ENCODE peak calls at places on chromosomes 7 and 10, in ten cellular contexts. P is esophagus squamous epithelium, N is HFF-Myc, C is WTC11, M is A549, O is adrenal gland, K is foreskin fibroblast, A is right lobe of liver, U is endothelial cell, B is Calu3. T is an unnamed sample.
A peak's percentile ranks its signal among the peaks of the same experiment; 100 is the strongest.

GRCh38 chr7:30549933-30550493 is 44.7 kb upstream of the GARS1 start:
- DNase-seq in K (peak; percentile 26), B (peak; percentile 50), A (no peak), P (no peak), M (no peak), U (no peak), C (no peak), O (no peak), N (no peak), T (no peak)

GRCh38 chr10:103045961-103046360 is 127.9 kb downstream of the CNNM2 start:
- DNase-seq in P (no peak), N (no peak), U (no peak), C (no peak), A (no peak), K (no peak), O (no peak), B (no peak), M (no peak), T (no peak)

GRCh38 chr7:117667456-117667855 is 187.6 kb downstream of the CFTR start:
- DNase-seq in O (no peak), N (no peak), K (no peak), C (no peak), U (no peak), B (no peak), A (no peak), P (no peak), M (no peak), T (no peak)

GRCh38 chr10:84298077-84298476 is 30.3 kb upstream of the CCSER2 start:
- DNase-seq in A (no peak), O (no peak), B (no peak), P (no peak), C (no peak), M (no peak), U (no peak), K (no peak), N (no peak), T (no peak)

GRCh38 chr7:71509381-71509780 is 377.4 kb downstream of the GALNT17 start:
- DNase-seq in C (no peak), A (no peak), U (no peak), B (no peak), O (no peak), M (no peak), K (no peak), N (no peak), P (no peak), T (no peak)

GRCh38 chr10:73433538-73433867 is at the start of gene MSS51:
- DNase-seq in O (no peak), C (no peak), U (no peak), N (no peak), P (no peak), K (no peak), M (no peak), B (no peak), A (no peak), T (no peak)

GRCh38 chr7:29866490-29866930 is 60.2 kb downstream of the WIPF3 start:
- DNase-seq in A (peak; percentile 30), U (no peak), P (no peak), N (no peak), M (no peak), K (peak; percentile 55), C (no peak), O (peak; percentile 50), B (no peak), T (no peak)

GRCh38 chr10:85548038-85548437 is 818.6 kb downstream of the GRID1 start:
- DNase-seq in A (peak; percentile 19), N (peak; percentile 4), B (peak; percentile 59), U (peak; percentile 21), P (no peak), K (no peak), C (no peak), O (peak; percentile 45), M (peak; percentile 43), T (peak; percentile 12)

GRCh38 chr10:100325164-100325563 is 4.9 kb downstream of the PKD2L1 start:
- DNase-seq in U (peak; percentile 59), P (no peak), B (no peak), M (no peak), O (no peak), C (peak; percentile 67), K (no peak), N (no peak), A (no peak), T (peak; percentile 76)

GRCh38 chr7:101315336-101315735 is 6.3 kb downstream of the IFT22 start:
- DNase-seq in P (no peak), N (no peak), C (peak; percentile 72), K (peak; percentile 78), A (no peak), O (peak; percentile 54), M (peak; percentile 59), B (peak; percentile 50), U (peak; percentile 56), T (peak; percentile 62)

GRCh38 chr10:9670911-9671310 is 1346.8 kb upstream of the CELF2 start:
- DNase-seq in N (no peak), P (no peak), K (no peak), C (no peak), O (no peak), A (no peak), M (no peak), B (no peak), U (no peak), T (no peak)

GRCh38 chr10:59808896-59809643 is 55.8 kb upstream of the MRLN start:
- DNase-seq in M (peak; percentile 51), P (no peak), O (peak; percentile 92), N (peak; percentile 22), U (peak; percentile 77), A (peak; percentile 66), B (peak; percentile 87), K (peak; percentile 59), C (peak; percentile 74), T (peak; percentile 75)

GRCh38 chr7:143882020-143882610 is 19.9 kb downstream of the TCAF1 start:
- DNase-seq in M (no peak), C (peak; percentile 43), P (no peak), K (peak; percentile 59), N (no peak), O (peak; percentile 66), B (no peak), U (no peak), A (peak; percentile 42), T (peak; percentile 70)

GRCh38 chr7:132117181-132117580 is 459.1 kb downstream of the PLXNA4 start:
- DNase-seq in B (no peak), K (peak; percentile 12), P (no peak), M (peak; percentile 97), O (no peak), N (no peak), C (no peak), U (no peak), A (no peak), T (no peak)

GRCh38 chr7:128405345-128406146 is 4.2 kb downstream of the IMPDH1 start:
- DNase-seq in N (no peak), A (peak; percentile 56), B (peak; percentile 33), U (no peak), P (no peak), O (no peak), M (no peak), K (peak; percentile 76), C (peak; percentile 58), T (peak; percentile 75)

GRCh38 chr7:1887251-1887650 is 217.2 kb downstream of the ELFN1 start:
- DNase-seq in N (no peak), K (no peak), B (no peak), O (no peak), M (no peak), P (no peak), U (no peak), A (no peak), C (no peak), T (no peak)

GRCh38 chr7:1885465-1886226 is 215.6 kb downstream of the ELFN1 start:
- DNase-seq in K (no peak), P (no peak), O (no peak), A (no peak), M (no peak), B (no peak), N (no peak), C (no peak), U (no peak), T (no peak)

GRCh38 chr7:1884583-1885350 is 214.7 kb downstream of the ELFN1 start:
- DNase-seq in K (peak; percentile 47), U (no peak), B (no peak), P (no peak), A (no peak), M (no peak), C (no peak), O (no peak), N (no peak), T (no peak)

GRCh38 chr7:1888425-1888824 is 218.3 kb downstream of the ELFN1 start:
- DNase-seq in B (no peak), P (no peak), C (no peak), N (no peak), M (no peak), O (no peak), K (no peak), U (no peak), A (no peak), T (no peak)

GRCh38 chr7:1886361-1887064 is 216.4 kb downstream of the ELFN1 start:
- DNase-seq in P (no peak), A (no peak), U (no peak), B (no peak), N (no peak), O (no peak), K (no peak), M (no peak), C (no peak), T (no peak)
- TF ChIP-seq CTCF in P (no peak), A (no peak), U (no peak), B (no peak), N (no peak), O (no peak), K (no peak), M (no peak), C (no peak), T (no peak)

DNA sequence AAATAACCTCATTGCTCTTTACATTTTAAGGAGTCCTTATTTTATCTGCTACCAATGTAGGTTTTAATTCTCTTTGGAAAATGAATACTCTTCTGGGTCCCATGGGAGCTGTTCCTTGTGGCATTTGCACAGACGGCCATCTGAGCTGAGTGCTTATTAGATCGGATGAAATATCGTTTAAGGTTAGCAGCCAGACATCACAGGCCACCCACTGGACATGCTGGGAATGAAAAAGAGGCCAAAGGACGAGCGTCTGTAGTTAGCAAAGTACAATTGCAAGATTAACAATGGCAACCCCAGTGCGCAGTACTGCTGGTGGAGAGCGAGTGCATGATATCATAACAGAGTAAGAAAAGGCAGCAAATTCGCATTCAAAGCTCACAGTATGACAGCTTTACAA is 28.4 kb upstream of the CREB5 start:
- DNase-seq in U (no peak), C (no peak), B (no peak), N (no peak), O (no peak), K (no peak), M (no peak), A (no peak), P (no peak), T (no peak)
- TF ChIP-seq CTCF in U (no peak), C (no peak), B (no peak), N (no peak), O (no peak), K (no peak), M (no peak), A (no peak), P (no peak), T (no peak)

GRCh38 chr7:81769891-81770818 is at the start of gene HGF:
- DNase-seq in M (no peak), A (peak; percentile 33), U (no peak), K (peak; percentile 86), B (no peak), N (peak; percentile 54), P (peak; percentile 1), O (peak; percentile 57), C (peak; percentile 23), T (peak; percentile 14)
- TF ChIP-seq CTCF in M (no peak), A (no peak), U (no peak), K (peak; percentile 30), B (no peak), N (peak; percentile 10), P (no peak), O (no peak), C (no peak), T (no peak)

GRCh38 chr10:46541017-46541661 is 15.3 kb downstream of the GPRIN2 start:
- DNase-seq in B (peak; percentile 55), O (no peak), K (no peak), A (peak; percentile 43), C (peak; percentile 81), U (peak; percentile 80), M (peak; percentile 96), N (no peak), P (no peak), T (peak; percentile 93)
- TF ChIP-seq CTCF in B (peak; percentile 61), O (no peak), K (no peak), A (no peak), C (peak; percentile 34), U (peak; percentile 66), M (peak; percentile 59), N (peak; percentile 19), P (no peak), T (peak; percentile 67)